ENCODE peak calls at places on chromosome 9, in nine cellular contexts. K is WTC11, H is cardiac fibroblast, J is NCI-H524, I is dermis microvascular lymphatic vessel endothelial cell, P is endothelial cell, U is GM12865, V is H7, A is spleen. G is an unnamed sample.

GRCh38 chr9:77981332-77981731 is 50.3 kb downstream of the GNAQ start:
- DNase-seq in K (no peak), H (peak), J (no peak), I (no peak), P (no peak), U (peak), V (no peak), A (peak), G (no peak)

GRCh38 chr9:114184071-114184470 is 28.7 kb downstream of the COL27A1 start:
- DNase-seq in K (no peak), H (peak), J (no peak), I (no peak), P (no peak), U (no peak), V (no peak), A (peak), G (no peak)

GRCh38 chr9:120974921-120975320 is 48.3 kb upstream of the TRAF1 start:
- DNase-seq in K (no peak), H (no peak), J (no peak), I (no peak), P (no peak), U (no peak), V (no peak), A (no peak), G (no peak)

GRCh38 chr9:130106860-130107848 is 53.4 kb downstream of the GPR107 start:
- DNase-seq in K (peak), H (peak), J (peak), I (peak), P (peak), U (peak), V (peak), A (peak), G (peak)

GRCh38 chr9:134640491-134641172 is 971 bp upstream of the COL5A1 start:
- DNase-seq in K (no peak), H (no peak), J (peak), I (no peak), P (no peak), U (no peak), V (no peak), A (no peak), G (no peak)

GRCh38 chr9:21919377-21920362 is 74.5 kb downstream of the CDKN2A start:
- DNase-seq in K (no peak), H (peak), J (no peak), I (peak), P (no peak), U (peak), V (no peak), A (no peak), G (no peak)

GRCh38 chr9:22342489-22343217 is 104.0 kb upstream of the DMRTA1 start:
- DNase-seq in K (no peak), H (peak), J (no peak), I (no peak), P (no peak), U (no peak), V (no peak), A (no peak), G (no peak)

GRCh38 chr9:123517512-123517911 is 161.5 kb downstream of the CRB2 start:
- DNase-seq in K (no peak), H (no peak), J (no peak), I (no peak), P (no peak), U (no peak), V (no peak), A (no peak), G (no peak)

GRCh38 chr9:18492612-18493011 is 18.7 kb downstream of the ADAMTSL1 start:
- DNase-seq in K (no peak), H (peak), J (no peak), I (no peak), P (no peak), U (no peak), V (no peak), A (no peak), G (no peak)

GRCh38 chr9:132702254-132702653 is 32.0 kb downstream of the GTF3C4 start:
- DNase-seq in K (no peak), H (no peak), J (no peak), I (no peak), P (no peak), U (no peak), V (no peak), A (no peak), G (no peak)

GRCh38 chr9:93290495-93291434 is 106.8 kb downstream of the WNK2 start:
- DNase-seq in K (no peak), H (no peak), J (no peak), I (no peak), P (no peak), U (no peak), V (peak), A (peak), G (no peak)

GRCh38 chr9:111876179-111876578 is 20.4 kb upstream of the UGCG start:
- DNase-seq in K (no peak), H (no peak), J (no peak), I (no peak), P (no peak), U (no peak), V (no peak), A (no peak), G (no peak)

GRCh38 chr9:91771027-91771426 is 179.0 kb downstream of the ROR2 start:
- DNase-seq in K (peak), H (peak), J (no peak), I (no peak), P (no peak), U (no peak), V (peak), A (no peak), G (no peak)

GRCh38 chr9:27353405-27354229 is 56.7 kb upstream of the EQTN start:
- DNase-seq in K (no peak), H (peak), J (no peak), I (no peak), P (no peak), U (peak), V (peak), A (peak), G (no peak)

GRCh38 chr9:124394167-124394566 is 21.1 kb downstream of the PSMB7 start:
- DNase-seq in K (no peak), H (no peak), J (no peak), I (no peak), P (no peak), U (peak), V (no peak), A (no peak), G (no peak)

GRCh38 chr9:132855904-132856303 is 22.2 kb downstream of the AK8 start:
- DNase-seq in K (no peak), H (no peak), J (no peak), I (no peak), P (no peak), U (no peak), V (peak), A (no peak), G (no peak)

GRCh38 chr9:77816641-77817341 is 168.7 kb upstream of the GNA14 start:
- DNase-seq in K (no peak), H (peak), J (no peak), I (no peak), P (no peak), U (no peak), V (no peak), A (no peak), G (no peak)

GRCh38 chr9:134959126-134959970 is 41.6 kb upstream of the FCN1 start:
- DNase-seq in K (peak), H (no peak), J (no peak), I (no peak), P (no peak), U (no peak), V (peak), A (peak), G (no peak)

GRCh38 chr9:2231831-2232230 is 216.7 kb downstream of the SMARCA2 start:
- DNase-seq in K (no peak), H (peak), J (no peak), I (no peak), P (no peak), U (no peak), V (no peak), A (no peak), G (no peak)

GRCh38 chr9:113940077-113940476 is 64.0 kb downstream of the ZNF618 start:
- DNase-seq in K (no peak), H (no peak), J (no peak), I (no peak), P (no peak), U (no peak), V (no peak), A (no peak), G (no peak)

GRCh38 chr9:5947912-5948311 is 57.2 kb downstream of the MLANA start:
- DNase-seq in K (no peak), H (no peak), J (no peak), I (no peak), P (no peak), U (no peak), V (peak), A (no peak), G (no peak)

GRCh38 chr9:3916984-3917383 is 382.9 kb downstream of the GLIS3 start:
- DNase-seq in K (no peak), H (peak), J (no peak), I (no peak), P (no peak), U (no peak), V (no peak), A (no peak), G (no peak)

GRCh38 chr9:3444016-3444415 is 81.8 kb downstream of the RFX3 start:
- DNase-seq in K (no peak), H (no peak), J (no peak), I (no peak), P (no peak), U (no peak), V (no peak), A (no peak), G (no peak)

GRCh38 chr9:93132287-93132927 is 1.6 kb downstream of the NINJ1 start:
- DNase-seq in K (no peak), H (peak), J (no peak), I (no peak), P (no peak), U (no peak), V (no peak), A (peak), G (no peak)

GRCh38 chr9:88388203-88388885 is at the start of gene SPIN1:
- DNase-seq in K (peak), H (peak), J (no peak), I (peak), P (peak), U (peak), V (peak), A (peak), G (peak)

GRCh38 chr9:132590318-132591182 is 8.1 kb downstream of the BARHL1 start:
- DNase-seq in K (no peak), H (no peak), J (peak), I (no peak), P (no peak), U (no peak), V (peak), A (no peak), G (no peak)

G was measured in mesothelial cell of epicardium.